ENCODE peak calls at places on chromosome 1, in four cellular contexts. T, L, A and Z are unnamed samples.

GRCh38 chr1:65059930-65060538 is 88.0 kb upstream of the AK4 start:
- DNase-seq in T (peak), L (peak), A (no peak), Z (peak)

GRCh38 chr1:100832676-100833469 is 61.8 kb downstream of the EXTL2 start:
- DNase-seq in T (no peak), A (no peak), L (no peak), Z (no peak)

GRCh38 chr1:26132825-26133167 is 21.2 kb downstream of the PDIK1L start:
- DNase-seq in A (no peak), T (no peak), L (no peak), Z (no peak)

GRCh38 chr1:145857170-145857569 is 1.7 kb downstream of the PIAS3 start:
- DNase-seq in A (no peak), T (no peak), L (no peak), Z (no peak)

GRCh38 chr1:153251562-153251961 is 7.9 kb upstream of the LORICRIN start:
- DNase-seq in T (no peak), A (no peak), L (no peak), Z (no peak)

GRCh38 chr1:3028531-3029282 is 7.4 kb downstream of the ACTRT2 start:
- DNase-seq in T (no peak), A (no peak), L (no peak), Z (no peak)

GRCh38 chr1:44068442-44068861 is 37.2 kb upstream of the SLC6A9 start:
- DNase-seq in L (no peak), A (peak), T (peak), Z (no peak)

GRCh38 chr1:25104932-25105561 is 127.3 kb downstream of the SYF2 start:
- DNase-seq in A (no peak), L (no peak), T (no peak), Z (no peak)

GRCh38 chr1:209633335-209633997 is 18.8 kb downstream of the LAMB3 start:
- DNase-seq in T (no peak), A (no peak), L (no peak), Z (no peak)

GRCh38 chr1:4517559-4517958 is 136.8 kb upstream of the AJAP1 start:
- DNase-seq in T (no peak), A (no peak), L (no peak), Z (no peak)

GRCh38 chr1:43981135-43981491 is 2.1 kb downstream of the B4GALT2 start:
- DNase-seq in A (no peak), L (no peak), T (no peak), Z (no peak)

GRCh38 chr1:42259739-42260064 is 75.3 kb downstream of the FOXJ3 start:
- DNase-seq in A (no peak), T (no peak), L (no peak), Z (no peak)

GRCh38 chr1:152189657-152190442 is 30.8 kb upstream of the RPTN start:
- DNase-seq in T (peak), A (peak), L (peak), Z (peak)

GRCh38 chr1:238485906-238486219 is 595.1 kb upstream of the ZP4 start:
- DNase-seq in A (no peak), L (no peak), T (no peak), Z (peak)